ENCODE peak calls at places on chromosomes 2 and 18, in seven cellular contexts. Y is ELR; M is NCI-H2227 treated with DMSO at 0.1 percent for 48 hours; X is A549; P is CD8-positive, alpha-beta T cell; D is transverse colon; L is AG04450. Z is an unnamed sample.

GRCh38 chr2:169571571-169571970 is 2.1 kb downstream of the FASTKD1 start:
- DNase-seq in Y (no peak), M (no peak), X (no peak), P (no peak), D (no peak), L (no peak), Z (no peak)

GRCh38 chr2:159072795-159073194 is 104.4 kb downstream of the TANC1 start:
- DNase-seq in Y (peak; percentile 49), M (no peak), X (no peak), P (no peak), D (no peak), L (no peak), Z (no peak)

GRCh38 chr2:190043441-190043840 is 19.1 kb downstream of the MSTN start:
- DNase-seq in Y (no peak), M (no peak), X (no peak), P (no peak), D (no peak), L (no peak), Z (no peak)

GRCh38 chr2:20917724-20918572 is 95.0 kb upstream of the LDAH start:
- DNase-seq in Y (no peak), M (no peak), X (no peak), P (no peak), D (no peak), L (no peak), Z (no peak)

GRCh38 chr2:64992218-64992617 is 3.0 kb downstream of the SLC1A4 start:
- DNase-seq in Y (no peak), M (no peak), X (no peak), P (no peak), D (no peak), L (no peak), Z (no peak)

GRCh38 chr2:64853894-64854293 is 135.3 kb upstream of the SLC1A4 start:
- DNase-seq in Y (no peak), M (no peak), X (no peak), P (no peak), D (no peak), L (no peak), Z (no peak)

GRCh38 chr2:179224361-179224760 is 40.3 kb downstream of the SESTD1 start:
- DNase-seq in Y (no peak), M (no peak), X (no peak), P (no peak), D (no peak), L (no peak), Z (no peak)

GRCh38 chr2:120177011-120177621 is 46.1 kb downstream of the TMEM185B start:
- DNase-seq in Y (no peak), M (no peak), X (no peak), P (peak; percentile 63), D (peak; percentile 69), L (no peak), Z (no peak)

GRCh38 chr2:63977904-63978303 is 41.3 kb downstream of the VPS54 start:
- DNase-seq in Y (no peak), M (no peak), X (no peak), P (no peak), D (no peak), L (no peak), Z (no peak)

GRCh38 chr2:235614900-235615712 is 121.3 kb downstream of the AGAP1 start:
- DNase-seq in Y (peak; percentile 33), M (peak; percentile 48), X (no peak), P (no peak), D (peak; percentile 20), L (peak; percentile 61), Z (peak; percentile 94)

GRCh38 chr18:44594779-44595467 is 85.8 kb upstream of the SETBP1 start:
- DNase-seq in Y (peak; percentile 58), M (no peak), X (no peak), P (no peak), D (no peak), L (no peak), Z (no peak)

GRCh38 chr18:31634331-31634713 is 42.6 kb downstream of the TTR start:
- DNase-seq in Y (no peak), M (no peak), X (no peak), P (no peak), D (no peak), L (no peak), Z (no peak)

GRCh38 chr18:48452863-48453323 is 43.7 kb upstream of the ZBTB7C start:
- DNase-seq in Y (no peak), M (peak; percentile 60), X (no peak), P (no peak), D (no peak), L (no peak), Z (no peak)

GRCh38 chr2:197185676-197186075 is 124.9 kb downstream of the ANKRD44 start:
- DNase-seq in Y (no peak), M (no peak), X (no peak), P (no peak), D (no peak), L (no peak), Z (no peak)

GRCh38 chr2:1743396-1744150 is 742 bp downstream of the PXDN start:
- DNase-seq in Y (peak; percentile 67), M (no peak), X (no peak), P (no peak), D (no peak), L (no peak), Z (no peak)

GRCh38 chr2:64356906-64357305 is 97.1 kb upstream of the LGALSL start:
- DNase-seq in Y (no peak), M (no peak), X (no peak), P (no peak), D (no peak), L (no peak), Z (no peak)

GRCh38 chr2:120669971-120670370 is 65.7 kb upstream of the GLI2 start:
- DNase-seq in Y (no peak), M (no peak), X (no peak), P (no peak), D (no peak), L (no peak), Z (no peak)

GRCh38 chr18:42078711-42079110 is 123.7 kb downstream of the PIK3C3 start:
- DNase-seq in Y (no peak), M (no peak), X (no peak), P (no peak), D (no peak), L (peak; percentile 2), Z (no peak)

GRCh38 chr2:173059941-173060575 is 15.6 kb upstream of the MAP3K20 start:
- DNase-seq in Y (peak; percentile 52), M (no peak), X (no peak), P (no peak), D (no peak), L (no peak), Z (no peak)

GRCh38 chr2:58428553-58429284 is 187.6 kb upstream of the FANCL start:
- DNase-seq in Y (peak; percentile 2), M (peak; percentile 64), X (peak; percentile 14), P (no peak), D (no peak), L (no peak), Z (peak; percentile 44)

GRCh38 chr2:29443086-29443485 is 327.9 kb downstream of the CLIP4 start:
- DNase-seq in Y (no peak), M (peak; percentile 59), X (no peak), P (no peak), D (no peak), L (no peak), Z (no peak)

GRCh38 chr18:77022556-77022955 is 110.0 kb downstream of the MBP start:
- DNase-seq in Y (no peak), M (no peak), X (no peak), P (no peak), D (no peak), L (no peak), Z (no peak)

GRCh38 chr2:71991397-71991796 is 156.3 kb downstream of the CYP26B1 start:
- DNase-seq in Y (no peak), M (no peak), X (no peak), P (no peak), D (no peak), L (no peak), Z (no peak)

GRCh38 chr18:79524181-79525078 is 128.7 kb downstream of the NFATC1 start:
- DNase-seq in Y (no peak), M (no peak), X (no peak), P (no peak), D (no peak), L (no peak), Z (no peak)

GRCh38 chr2:66550826-66551225 is 115.9 kb downstream of the MEIS1 start:
- DNase-seq in Y (no peak), M (no peak), X (no peak), P (no peak), D (no peak), L (no peak), Z (no peak)

GRCh38 chr2:217610411-217610814 is 392.4 kb downstream of the TNS1 start:
- DNase-seq in Y (no peak), M (no peak), X (no peak), P (no peak), D (no peak), L (no peak), Z (no peak)

GRCh38 chr18:8654482-8655451 is 45.5 kb downstream of the RAB12 start:
- DNase-seq in Y (peak; percentile 56), M (peak; percentile 39), X (peak; percentile 22), P (no peak), D (no peak), L (no peak), Z (no peak)

GRCh38 chr18:23067236-23067635 is 68.0 kb upstream of the CABLES1 start:
- DNase-seq in Y (peak; percentile 15), M (no peak), X (peak; percentile 44), P (no peak), D (no peak), L (no peak), Z (no peak)

GRCh38 chr2:239378021-239378917 is 22.6 kb downstream of the HDAC4 start:
- DNase-seq in Y (no peak), M (no peak), X (no peak), P (no peak), D (no peak), L (no peak), Z (no peak)

GRCh38 chr2:142286618-142287017 is 155.8 kb upstream of the LRP1B start:
- DNase-seq in Y (peak; percentile 24), M (no peak), X (peak; percentile 42), P (no peak), D (no peak), L (no peak), Z (no peak)

GRCh38 chr2:39725401-39725800 is 53.7 kb downstream of the THUMPD2 start:
- DNase-seq in Y (peak; percentile 65), M (no peak), X (no peak), P (no peak), D (no peak), L (no peak), Z (no peak)

GRCh38 chr2:10004836-10005235 is 38.5 kb upstream of the KLF11 start:
- DNase-seq in Y (no peak), M (no peak), X (no peak), P (no peak), D (no peak), L (no peak), Z (no peak)

GRCh38 chr2:85436836-85437487 is 18.4 kb downstream of the SH2D6 start:
- DNase-seq in Y (no peak), M (no peak), X (no peak), P (no peak), D (no peak), L (no peak), Z (no peak)

GRCh38 chr18:44731866-44732555 is 51.3 kb downstream of the SETBP1 start:
- DNase-seq in Y (no peak), M (no peak), X (no peak), P (no peak), D (no peak), L (no peak), Z (no peak)

GRCh38 chr18:27750014-27750413 is 426.9 kb downstream of the CDH2 start:
- DNase-seq in Y (peak; percentile 78), M (peak; percentile 18), X (peak; percentile 26), P (no peak), D (no peak), L (no peak), Z (no peak)

GRCh38 chr18:63850010-63850409 is 37.5 kb upstream of the SERPINB2 start:
- DNase-seq in Y (peak; percentile 77), M (peak; percentile 60), X (peak; percentile 62), P (no peak), D (no peak), L (no peak), Z (no peak)

GRCh38 chr2:142189506-142189905 is 58.7 kb upstream of the LRP1B start:
- DNase-seq in Y (peak; percentile 7), M (no peak), X (no peak), P (no peak), D (no peak), L (no peak), Z (no peak)

GRCh38 chr2:188203756-188204155 is 87.9 kb upstream of the GULP1 start:
- DNase-seq in Y (no peak), M (no peak), X (no peak), P (no peak), D (no peak), L (no peak), Z (no peak)

Z was measured in hippocampal formation.